ENCODE peak calls at places on chromosome 1, in eight cellular contexts. One of them, this sample, is unnamed. For H3K4me1, the result is how much of the 10 kb centered on the place peaks cover.

GRCh38 chr1:53567458-53568250 is 108.5 kb downstream of the DMRTB1 start:
- DNase-seq in endodermal cell: no peak
- DNase-seq in CD8-positive, alpha-beta memory T cell: no peak
- DNase-seq in PC-3: no peak
- DNase-seq in suprapubic skin: peak
- DNase-seq in mammary epithelial cell: no peak
- DNase-seq in tibial artery: no peak
- DNase-seq in neuronal stem cell: no peak
- DNase-seq in this sample: no peak

GRCh38 chr1:160069460-160070231 is at the start of gene KCNJ10:
- DNase-seq in mammary epithelial cell: no peak
- DNase-seq in neuronal stem cell: no peak
- DNase-seq in CD8-positive, alpha-beta memory T cell: no peak
- DNase-seq in endodermal cell: no peak
- DNase-seq in suprapubic skin: no peak
- DNase-seq in PC-3: no peak
- DNase-seq in tibial artery: no peak
- DNase-seq in this sample: no peak

GRCh38 chr1:213135572-213135971 is 84.5 kb downstream of the RPS6KC1 start:
- DNase-seq in suprapubic skin: no peak
- DNase-seq in neuronal stem cell: no peak
- DNase-seq in CD8-positive, alpha-beta memory T cell: no peak
- DNase-seq in mammary epithelial cell: no peak
- DNase-seq in tibial artery: no peak
- DNase-seq in PC-3: peak
- DNase-seq in endodermal cell: no peak
- DNase-seq in this sample: no peak

GRCh38 chr1:242610209-242610608 is 85.7 kb upstream of the PLD5 start:
- DNase-seq in suprapubic skin: no peak
- DNase-seq in neuronal stem cell: no peak
- DNase-seq in CD8-positive, alpha-beta memory T cell: no peak
- DNase-seq in mammary epithelial cell: no peak
- DNase-seq in PC-3: no peak
- DNase-seq in endodermal cell: no peak
- DNase-seq in tibial artery: no peak
- DNase-seq in this sample: no peak

GRCh38 chr1:220789532-220790147 is 2.9 kb downstream of the MTARC1 start:
- DNase-seq in endodermal cell: no peak
- DNase-seq in tibial artery: no peak
- DNase-seq in CD8-positive, alpha-beta memory T cell: no peak
- DNase-seq in neuronal stem cell: no peak
- DNase-seq in suprapubic skin: no peak
- DNase-seq in PC-3: no peak
- DNase-seq in mammary epithelial cell: no peak
- DNase-seq in this sample: peak

GRCh38 chr1:50735443-50735842 is 224.6 kb downstream of the FAF1 start:
- DNase-seq in tibial artery: no peak
- DNase-seq in mammary epithelial cell: no peak
- DNase-seq in suprapubic skin: no peak
- DNase-seq in PC-3: peak
- DNase-seq in neuronal stem cell: no peak
- DNase-seq in CD8-positive, alpha-beta memory T cell: no peak
- DNase-seq in endodermal cell: no peak
- DNase-seq in this sample: no peak

GRCh38 chr1:4743978-4744750 is 89.8 kb downstream of the AJAP1 start:
- DNase-seq in suprapubic skin: no peak
- DNase-seq in endodermal cell: no peak
- DNase-seq in mammary epithelial cell: no peak
- DNase-seq in tibial artery: no peak
- DNase-seq in PC-3: no peak
- DNase-seq in neuronal stem cell: no peak
- DNase-seq in CD8-positive, alpha-beta memory T cell: no peak
- DNase-seq in this sample: peak

GRCh38 chr1:22283596-22283995 is 140.7 kb upstream of the WNT4 start:
- DNase-seq in neuronal stem cell: no peak
- DNase-seq in mammary epithelial cell: no peak
- DNase-seq in CD8-positive, alpha-beta memory T cell: no peak
- DNase-seq in endodermal cell: no peak
- DNase-seq in tibial artery: no peak
- DNase-seq in PC-3: no peak
- DNase-seq in suprapubic skin: peak
- DNase-seq in this sample: no peak

GRCh38 chr1:15885701-15886612 is 38.5 kb downstream of the SPEN start:
- DNase-seq in PC-3: peak
- DNase-seq in mammary epithelial cell: peak
- DNase-seq in CD8-positive, alpha-beta memory T cell: no peak
- DNase-seq in neuronal stem cell: peak
- DNase-seq in suprapubic skin: peak
- DNase-seq in tibial artery: peak
- DNase-seq in endodermal cell: peak
- DNase-seq in this sample: peak

GRCh38 chr1:60948486-60948885 is 133.9 kb upstream of the NFIA start:
- DNase-seq in PC-3: no peak
- DNase-seq in tibial artery: no peak
- DNase-seq in mammary epithelial cell: no peak
- DNase-seq in neuronal stem cell: no peak
- DNase-seq in endodermal cell: no peak
- DNase-seq in suprapubic skin: no peak
- DNase-seq in CD8-positive, alpha-beta memory T cell: no peak
- DNase-seq in this sample: peak

GRCh38 chr1:156104065-156104810 is 10.3 kb upstream of the LMNA start:
- DNase-seq in CD8-positive, alpha-beta memory T cell: peak
- DNase-seq in suprapubic skin: peak
- DNase-seq in tibial artery: peak
- DNase-seq in PC-3: peak
- DNase-seq in neuronal stem cell: no peak
- DNase-seq in endodermal cell: peak
- DNase-seq in mammary epithelial cell: peak
- DNase-seq in this sample: peak

GRCh38 chr1:228515200-228515834 is 28.1 kb downstream of the RNF187 start:
- DNase-seq in PC-3: peak
- DNase-seq in suprapubic skin: no peak
- DNase-seq in CD8-positive, alpha-beta memory T cell: peak
- DNase-seq in tibial artery: no peak
- DNase-seq in mammary epithelial cell: no peak
- DNase-seq in neuronal stem cell: peak
- DNase-seq in endodermal cell: peak
- DNase-seq in this sample: no peak

GRCh38 chr1:227888404-227889046 is 59.2 kb downstream of the WNT9A start:
- DNase-seq in suprapubic skin: no peak
- DNase-seq in CD8-positive, alpha-beta memory T cell: no peak
- DNase-seq in PC-3: no peak
- DNase-seq in neuronal stem cell: no peak
- DNase-seq in mammary epithelial cell: no peak
- DNase-seq in endodermal cell: no peak
- DNase-seq in tibial artery: no peak
- DNase-seq in this sample: no peak

GRCh38 chr1:95312181-95312580 is 78.2 kb downstream of the RWDD3 start:
- DNase-seq in PC-3: no peak
- DNase-seq in CD8-positive, alpha-beta memory T cell: no peak
- DNase-seq in suprapubic skin: no peak
- DNase-seq in endodermal cell: no peak
- DNase-seq in neuronal stem cell: no peak
- DNase-seq in mammary epithelial cell: no peak
- DNase-seq in tibial artery: no peak
- DNase-seq in this sample: no peak

GRCh38 chr1:94522304-94522703 is 19.3 kb downstream of the F3 start:
- DNase-seq in mammary epithelial cell: peak
- DNase-seq in neuronal stem cell: peak
- DNase-seq in suprapubic skin: no peak
- DNase-seq in tibial artery: no peak
- DNase-seq in endodermal cell: no peak
- DNase-seq in PC-3: peak
- DNase-seq in CD8-positive, alpha-beta memory T cell: no peak
- DNase-seq in this sample: peak

GRCh38 chr1:209768354-209768774 is 12.5 kb downstream of the TRAF3IP3 start:
- DNase-seq in tibial artery: no peak
- DNase-seq in suprapubic skin: no peak
- DNase-seq in CD8-positive, alpha-beta memory T cell: peak
- DNase-seq in endodermal cell: no peak
- DNase-seq in neuronal stem cell: no peak
- DNase-seq in mammary epithelial cell: peak
- DNase-seq in PC-3: no peak
- DNase-seq in this sample: peak
- H3K27ac ChIP-seq in tibial artery: no peak
- H3K27ac ChIP-seq in suprapubic skin: no peak
- H3K27ac ChIP-seq in CD8-positive, alpha-beta memory T cell: peak
- H3K27ac ChIP-seq in endodermal cell: no peak
- H3K27ac ChIP-seq in neuronal stem cell: no peak
- H3K27ac ChIP-seq in mammary epithelial cell: peak
- H3K27ac ChIP-seq in PC-3: no peak
- H3K27ac ChIP-seq in this sample: no peak

DNA sequence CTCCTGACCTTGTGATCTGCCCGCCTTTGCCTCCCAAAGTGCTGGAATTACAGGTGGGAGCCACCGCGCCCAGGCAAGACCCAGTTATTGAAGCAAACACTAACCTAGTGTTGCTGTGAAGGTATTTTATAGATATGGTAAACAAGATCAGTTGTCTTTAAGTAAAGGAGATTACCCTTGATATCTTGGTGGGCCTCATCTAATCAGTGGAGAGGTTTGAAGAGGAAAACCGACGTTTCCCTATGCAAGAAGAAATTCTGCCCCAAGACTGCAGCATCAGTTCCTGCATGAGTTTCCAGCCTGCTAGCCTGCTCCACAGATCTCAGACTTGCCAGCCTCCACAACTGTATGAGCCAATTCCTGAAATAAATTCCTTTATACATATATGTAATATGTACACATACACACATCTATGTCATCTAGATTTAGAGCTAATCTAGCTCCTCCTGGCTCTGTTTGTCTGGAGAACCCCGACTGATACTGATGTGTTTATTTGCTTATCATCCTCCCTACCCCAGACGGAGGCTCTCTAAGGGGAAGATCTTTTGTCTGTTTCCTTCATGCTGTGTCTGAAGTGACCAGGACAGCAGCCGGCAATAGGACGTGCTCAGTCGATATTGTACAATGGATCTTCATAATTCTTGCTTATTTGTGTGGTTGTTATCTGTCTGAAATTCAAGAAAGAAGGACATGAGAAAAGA is 90.9 kb downstream of the IER5 start:
- DNase-seq in tibial artery: no peak
- DNase-seq in mammary epithelial cell: no peak
- DNase-seq in endodermal cell: no peak
- DNase-seq in CD8-positive, alpha-beta memory T cell: no peak
- DNase-seq in neuronal stem cell: no peak
- DNase-seq in PC-3: no peak
- DNase-seq in suprapubic skin: peak
- DNase-seq in this sample: no peak
- H3K4me3 ChIP-seq in tibial artery: no peak
- H3K4me3 ChIP-seq in mammary epithelial cell: no peak
- H3K4me3 ChIP-seq in endodermal cell: peak
- H3K4me3 ChIP-seq in CD8-positive, alpha-beta memory T cell: no peak
- H3K4me3 ChIP-seq in neuronal stem cell: no peak
- H3K4me3 ChIP-seq in PC-3: no peak
- H3K4me3 ChIP-seq in suprapubic skin: no peak
- H3K4me3 ChIP-seq in this sample: no peak

DNA sequence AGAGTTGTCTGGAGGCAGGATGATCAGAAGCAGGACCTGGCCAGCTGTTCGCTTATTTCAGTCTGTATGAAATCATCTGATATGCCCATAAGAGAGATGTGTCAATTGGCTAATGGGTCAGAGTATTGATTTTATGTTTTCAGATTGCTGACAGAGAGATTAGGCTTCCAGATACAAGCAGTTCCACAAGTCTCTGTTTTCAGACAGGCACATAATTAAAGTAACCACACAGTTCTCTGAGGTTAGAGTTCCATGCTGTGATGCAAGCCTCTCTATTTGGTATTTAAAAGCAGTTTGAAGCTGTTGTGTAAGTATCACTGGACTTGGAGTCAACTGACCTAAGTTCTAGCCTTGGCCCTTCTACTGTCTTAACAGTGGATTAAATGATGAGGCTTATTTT is 50.1 kb downstream of the ATF6 start:
- DNase-seq in suprapubic skin: no peak
- DNase-seq in neuronal stem cell: no peak
- DNase-seq in CD8-positive, alpha-beta memory T cell: no peak
- DNase-seq in endodermal cell: no peak
- DNase-seq in tibial artery: no peak
- DNase-seq in mammary epithelial cell: no peak
- DNase-seq in PC-3: no peak
- DNase-seq in this sample: no peak
- H3K4me1 ChIP-seq in suprapubic skin: under half
- H3K4me1 ChIP-seq in neuronal stem cell: under half
- H3K4me1 ChIP-seq in CD8-positive, alpha-beta memory T cell: under half
- H3K4me1 ChIP-seq in endodermal cell: under half
- H3K4me1 ChIP-seq in tibial artery: under half
- H3K4me1 ChIP-seq in mammary epithelial cell: under half
- H3K4me1 ChIP-seq in PC-3: under half
- H3K4me1 ChIP-seq in this sample: under half

DNA sequence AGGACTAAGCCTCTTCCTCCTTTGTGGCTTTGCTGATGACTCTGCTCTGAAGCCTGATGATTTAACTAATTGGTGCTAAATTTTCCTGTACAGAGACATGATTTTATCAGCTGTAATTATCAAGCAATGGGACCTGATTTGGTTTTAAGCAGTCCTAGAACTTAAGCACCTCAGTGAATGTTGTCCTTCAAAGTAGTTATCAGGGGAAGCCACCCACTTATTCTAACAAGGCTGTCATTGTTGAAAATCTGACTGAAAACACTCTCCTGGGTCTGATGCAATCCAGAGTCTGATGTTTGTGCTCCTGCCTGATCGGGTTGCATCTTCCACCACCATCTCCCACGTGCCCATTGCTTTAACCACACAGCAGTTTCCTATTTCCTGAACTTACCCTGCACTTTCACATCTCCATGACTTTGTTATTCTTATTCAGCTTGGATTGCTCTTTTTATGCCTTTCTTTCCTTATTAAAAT is 54.8 kb downstream of the S1PR1 start:
- DNase-seq in PC-3: peak
- DNase-seq in neuronal stem cell: no peak
- DNase-seq in mammary epithelial cell: peak
- DNase-seq in suprapubic skin: no peak
- DNase-seq in tibial artery: peak
- DNase-seq in CD8-positive, alpha-beta memory T cell: peak
- DNase-seq in endodermal cell: peak
- DNase-seq in this sample: no peak
- H3K27ac ChIP-seq in PC-3: no peak
- H3K27ac ChIP-seq in neuronal stem cell: no peak
- H3K27ac ChIP-seq in mammary epithelial cell: no peak
- H3K27ac ChIP-seq in suprapubic skin: no peak
- H3K27ac ChIP-seq in tibial artery: no peak
- H3K27ac ChIP-seq in CD8-positive, alpha-beta memory T cell: no peak
- H3K27ac ChIP-seq in endodermal cell: no peak
- H3K27ac ChIP-seq in this sample: no peak